ENCODE peak calls at places on chromosomes 11 and 22, in five cellular contexts. U is sigmoid colon, L is foreskin fibroblast, E is Peyer's patch, M is NCI-H1930. Y is an unnamed sample.

GRCh38 chr22:38741576-38741975 is 14.2 kb downstream of the SUN2 start:
- DNase-seq in U (no peak), L (no peak), E (no peak), M (no peak), Y (no peak)

GRCh38 chr11:27358306-27358705 is 4.7 kb downstream of the CCDC34 start:
- DNase-seq in U (no peak), L (no peak), E (no peak), M (no peak), Y (no peak)

GRCh38 chr11:69915501-69916250 is 96.5 kb upstream of the FGF3 start:
- DNase-seq in U (peak; percentile 84), L (peak; percentile 55), E (peak; percentile 88), M (peak; percentile 8), Y (no peak)

GRCh38 chr11:126355926-126356897 is 726 bp downstream of the ST3GAL4 start:
- DNase-seq in U (peak; percentile 80), L (peak; percentile 54), E (no peak), M (no peak), Y (no peak)

GRCh38 chr11:115085461-115086220 is 407.3 kb downstream of the NXPE2 start:
- DNase-seq in U (no peak), L (no peak), E (no peak), M (no peak), Y (no peak)

GRCh38 chr11:112174789-112175595 is at the start of gene BCO2:
- DNase-seq in U (peak; percentile 94), L (peak; percentile 61), E (peak; percentile 89), M (peak; percentile 2), Y (no peak)

GRCh38 chr22:33467718-33468117 is 409.5 kb upstream of the SYN3 start:
- DNase-seq in U (no peak), L (no peak), E (no peak), M (no peak), Y (no peak)

GRCh38 chr22:49995413-49996191 is 17.0 kb downstream of the IL17REL start:
- DNase-seq in U (peak; percentile 62), L (no peak), E (peak; percentile 43), M (no peak), Y (no peak)

GRCh38 chr22:17966403-17966717 is 58.0 kb downstream of the MICAL3 start:
- DNase-seq in U (no peak), L (no peak), E (no peak), M (no peak), Y (no peak)

GRCh38 chr11:69715446-69715845 is 11.6 kb upstream of the FGF19 start:
- DNase-seq in U (no peak), L (no peak), E (no peak), M (no peak), Y (no peak)

GRCh38 chr22:27760474-27760873 is 41.1 kb downstream of the MN1 start:
- DNase-seq in U (no peak), L (no peak), E (no peak), M (no peak), Y (no peak)

GRCh38 chr22:27456696-27457503 is 344.7 kb downstream of the MN1 start:
- DNase-seq in U (no peak), L (peak; percentile 93), E (no peak), M (no peak), Y (no peak)

GRCh38 chr11:10674440-10674855 is 19.1 kb downstream of the IRAG1 start:
- DNase-seq in U (peak; percentile 76), L (no peak), E (no peak), M (no peak), Y (no peak)

GRCh38 chr11:79092791-79093313 is 348.0 kb downstream of the TENM4 start:
- DNase-seq in U (peak; percentile 75), L (peak; percentile 99), E (no peak), M (no peak), Y (no peak)